ENCODE peak calls at places on chromosomes 11 and 22, in ten cellular contexts. V is neural progenitor cell, P is sigmoid colon, E is epithelial cell of esophagus, Y is BE2C, L is AG09319, A is MCF 10A, Z is AG09309, N is AG04450, J is GM12865. M is an unnamed sample.

GRCh38 chr11:129960216-129961214 is 42.1 kb downstream of the PRDM10 start:
- DNase-seq in V (no peak), P (no peak), E (peak), Y (no peak), L (peak), A (peak), Z (peak), N (peak), J (peak), M (no peak)

GRCh38 chr11:124470516-124471231 is 25.2 kb upstream of the OR8B8 start:
- DNase-seq in V (no peak), P (no peak), E (no peak), Y (peak), L (no peak), A (no peak), Z (no peak), N (no peak), J (no peak), M (no peak)

GRCh38 chr11:115452245-115452644 is 52.0 kb downstream of the CADM1 start:
- DNase-seq in V (no peak), P (no peak), E (no peak), Y (no peak), L (no peak), A (no peak), Z (no peak), N (no peak), J (no peak), M (no peak)

GRCh38 chr11:40754297-40754696 is 705.2 kb downstream of the LRRC4C start:
- DNase-seq in V (no peak), P (no peak), E (no peak), Y (no peak), L (no peak), A (no peak), Z (no peak), N (no peak), J (no peak), M (no peak)

GRCh38 chr11:121672630-121673487 is 220.1 kb upstream of the SORL1-AS1 start:
- DNase-seq in V (no peak), P (peak), E (peak), Y (peak), L (no peak), A (no peak), Z (no peak), N (no peak), J (no peak), M (peak)

GRCh38 chr11:78562398-78562797 is 12.3 kb downstream of the NARS2 start:
- DNase-seq in V (peak), P (no peak), E (no peak), Y (no peak), L (no peak), A (peak), Z (no peak), N (no peak), J (no peak), M (no peak)

GRCh38 chr11:131229221-131229620 is 141.2 kb upstream of the NTM start:
- DNase-seq in V (no peak), P (no peak), E (no peak), Y (no peak), L (no peak), A (no peak), Z (no peak), N (no peak), J (no peak), M (no peak)

GRCh38 chr22:36028646-36029405 is at the start of gene RBFOX2:
- DNase-seq in V (peak), P (peak), E (peak), Y (peak), L (peak), A (peak), Z (peak), N (peak), J (peak), M (peak)

GRCh38 chr11:110367571-110367970 is 62.2 kb upstream of the FDX1 start:
- DNase-seq in V (no peak), P (no peak), E (no peak), Y (no peak), L (no peak), A (no peak), Z (no peak), N (no peak), J (no peak), M (no peak)

GRCh38 chr11:40338739-40339138 is 1120.7 kb downstream of the LRRC4C start:
- DNase-seq in V (no peak), P (no peak), E (peak), Y (no peak), L (no peak), A (peak), Z (no peak), N (peak), J (no peak), M (no peak)

GRCh38 chr11:6297831-6298230 is 22.5 kb downstream of the CAVIN3 start:
- DNase-seq in V (no peak), P (no peak), E (no peak), Y (no peak), L (no peak), A (peak), Z (no peak), N (no peak), J (no peak), M (no peak)

GRCh38 chr11:126140932-126141291 is 70.5 kb downstream of the RPUSD4 start:
- DNase-seq in V (no peak), P (peak), E (peak), Y (peak), L (no peak), A (peak), Z (no peak), N (no peak), J (no peak), M (no peak)

GRCh38 chr11:16603890-16604783 is 134.3 kb upstream of the C11orf58 start:
- DNase-seq in V (peak), P (peak), E (peak), Y (no peak), L (no peak), A (peak), Z (no peak), N (no peak), J (no peak), M (no peak)

GRCh38 chr11:10443152-10443551 is 11.9 kb upstream of the AMPD3 start:
- DNase-seq in V (no peak), P (no peak), E (peak), Y (no peak), L (no peak), A (no peak), Z (no peak), N (no peak), J (no peak), M (no peak)

GRCh38 chr11:69963533-69964246 is 114.4 kb upstream of the ANO1 start:
- DNase-seq in V (no peak), P (no peak), E (no peak), Y (no peak), L (no peak), A (no peak), Z (no peak), N (no peak), J (no peak), M (no peak)

GRCh38 chr11:29280452-29280851 is 736.4 kb downstream of the KCNA4 start:
- DNase-seq in V (no peak), P (no peak), E (peak), Y (no peak), L (no peak), A (peak), Z (no peak), N (no peak), J (peak), M (no peak)

GRCh38 chr11:35605691-35606090 is 12.6 kb upstream of the FJX1 start:
- DNase-seq in V (peak), P (no peak), E (no peak), Y (no peak), L (no peak), A (no peak), Z (no peak), N (no peak), J (no peak), M (no peak)

GRCh38 chr22:24550028-24550901 is 4.7 kb downstream of the GUCD1 start:
- DNase-seq in V (no peak), P (no peak), E (no peak), Y (no peak), L (no peak), A (no peak), Z (no peak), N (no peak), J (no peak), M (no peak)

GRCh38 chr11:31092638-31093037 is 276.9 kb downstream of the DCDC1 start:
- DNase-seq in V (no peak), P (no peak), E (no peak), Y (no peak), L (no peak), A (no peak), Z (no peak), N (no peak), J (no peak), M (no peak)

GRCh38 chr11:17714356-17714854 is 5.0 kb upstream of the MYOD1 start:
- DNase-seq in V (no peak), P (no peak), E (no peak), Y (no peak), L (no peak), A (no peak), Z (no peak), N (no peak), J (no peak), M (peak)

GRCh38 chr11:71442123-71442522 is 6.1 kb downstream of the DHCR7 start:
- DNase-seq in V (no peak), P (no peak), E (no peak), Y (no peak), L (no peak), A (no peak), Z (no peak), N (no peak), J (no peak), M (no peak)

GRCh38 chr11:131624526-131624925 is 254.1 kb downstream of the NTM start:
- DNase-seq in V (no peak), P (no peak), E (no peak), Y (no peak), L (no peak), A (no peak), Z (no peak), N (no peak), J (no peak), M (no peak)

GRCh38 chr11:95919514-95919913 is 4.4 kb downstream of the MTMR2 start:
- DNase-seq in V (no peak), P (no peak), E (no peak), Y (no peak), L (no peak), A (no peak), Z (no peak), N (no peak), J (no peak), M (no peak)

GRCh38 chr22:49850021-49850911 is 3.4 kb upstream of the ZBED4 start:
- DNase-seq in V (no peak), P (no peak), E (no peak), Y (no peak), L (no peak), A (no peak), Z (no peak), N (no peak), J (no peak), M (no peak)

DNA sequence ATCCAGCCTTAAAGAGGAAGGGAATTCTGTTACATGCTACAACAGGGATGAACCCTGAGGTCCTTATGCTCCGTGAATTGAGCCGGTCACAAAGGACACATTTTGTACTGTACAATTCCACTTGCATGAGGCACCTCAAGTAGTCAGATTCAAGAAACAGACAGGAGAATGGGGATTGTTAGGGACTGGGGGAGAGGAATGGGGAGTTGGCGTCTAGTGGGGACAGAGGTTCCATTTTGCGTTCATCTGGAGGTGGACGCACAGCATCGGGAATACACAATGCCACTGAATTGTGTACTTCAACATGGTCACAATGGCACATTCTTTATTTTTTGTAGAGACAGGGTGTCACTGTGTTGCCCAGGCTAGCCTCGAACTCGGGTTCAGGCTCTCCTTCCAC is 14.1 kb downstream of the TBX1 start:
- DNase-seq in V (no peak), P (no peak), E (no peak), Y (no peak), L (no peak), A (no peak), Z (no peak), N (no peak), J (no peak), M (no peak)
- TF ChIP-seq CTCF in V (no peak), P (no peak), E (no peak), Y (no peak), L (no peak), A (no peak), Z (no peak), N (no peak), J (no peak), M (no peak)

GRCh38 chr11:65225284-65226102 is 36.3 kb upstream of the POLA2 start:
- DNase-seq in V (peak), P (peak), E (peak), Y (peak), L (peak), A (peak), Z (peak), N (peak), J (peak), M (peak)
- TF ChIP-seq CTCF in V (peak), P (peak), E (peak), Y (peak), L (peak), A (peak), Z (peak), N (peak), J (peak), M (peak)

GRCh38 chr11:20243974-20244373 is 83.7 kb upstream of the DBX1 start:
- DNase-seq in V (no peak), P (no peak), E (no peak), Y (no peak), L (no peak), A (peak), Z (no peak), N (no peak), J (no peak), M (no peak)
- TF ChIP-seq CTCF in V (peak), P (no peak), E (peak), Y (peak), L (peak), A (peak), Z (peak), N (peak), J (peak), M (peak)

GRCh38 chr11:44565008-44565745 is at the start of gene CD82:
- DNase-seq in V (peak), P (peak), E (peak), Y (peak), L (peak), A (peak), Z (peak), N (peak), J (peak), M (peak)
- TF ChIP-seq CTCF in V (peak), P (peak), E (peak), Y (no peak), L (peak), A (peak), Z (no peak), N (peak), J (peak), M (peak)

M was measured in WERI-Rb-1.